ENCODE peak calls at places on chromosomes 2 and 18, in seven cellular contexts. E is GM23248; O is activated naive CD4-positive, alpha-beta T cell treated with anti-CD3 and anti-CD28 coated beads, Interleukin-2, amount 50 U/mL, for 16 hours; U is nephron progenitor cell; F is HEK293T; I is stimulated activated CD8-positive, alpha-beta memory T cell treated with anti-CD3 and anti-CD28 coated beads, Interleukin-15, amount 100 ng/mL, for 24 hours; C is heart right ventricle. R is an unnamed sample.

GRCh38 chr2:148020358-148021058 is at the start of gene ORC4:
- DNase-seq in E (peak; percentile 100), O (peak; percentile 96), U (peak; percentile 95), F (peak; percentile 84), I (peak; percentile 86), C (peak; percentile 100), R (peak; percentile 99)

GRCh38 chr18:46213295-46213694 is 109.1 kb downstream of the HAUS1 start:
- DNase-seq in E (peak; percentile 34), O (no peak), U (no peak), F (peak; percentile 16), I (no peak), C (no peak), R (no peak)

GRCh38 chr2:62227386-62228075 is 31.6 kb downstream of the B3GNT2 start:
- DNase-seq in E (no peak), O (no peak), U (no peak), F (no peak), I (no peak), C (no peak), R (no peak)

GRCh38 chr2:9191044-9191481 is 15.5 kb upstream of the ASAP2 start:
- DNase-seq in E (peak; percentile 99), O (no peak), U (peak; percentile 60), F (peak; percentile 44), I (no peak), C (peak; percentile 86), R (no peak)

GRCh38 chr2:72561621-72562318 is 264.1 kb downstream of the EXOC6B start:
- DNase-seq in E (peak; percentile 77), O (no peak), U (no peak), F (no peak), I (no peak), C (no peak), R (no peak)

GRCh38 chr2:186308347-186308746 is 177.7 kb upstream of the ZC3H15 start:
- DNase-seq in E (peak; percentile 1), O (no peak), U (no peak), F (no peak), I (no peak), C (no peak), R (no peak)

GRCh38 chr2:127007652-127008051 is 99.3 kb downstream of the BIN1 start:
- DNase-seq in E (peak; percentile 84), O (no peak), U (no peak), F (no peak), I (no peak), C (no peak), R (no peak)

GRCh38 chr18:55234366-55235093 is 275.3 kb upstream of the CCDC68 start:
- DNase-seq in E (peak; percentile 88), O (peak; percentile 16), U (peak; percentile 77), F (peak; percentile 60), I (peak; percentile 17), C (peak; percentile 85), R (peak; percentile 87)

GRCh38 chr2:68356599-68357239 is 8.4 kb upstream of the PLEK start:
- DNase-seq in E (no peak), O (no peak), U (no peak), F (no peak), I (no peak), C (no peak), R (no peak)

R was measured in WERI-Rb-1.